ENCODE peak calls at places on chromosomes 2 and 18, in five cellular contexts. V, L, D, T and N are unnamed samples.

GRCh38 chr2:74391580-74392448 is 11.7 kb upstream of the DCTN1 start:
- DNase-seq in D (peak; percentile 95), T (peak; percentile 95), V (peak; percentile 92), L (peak; percentile 95), N (peak; percentile 94)

GRCh38 chr2:10552871-10553245 is 104.7 kb upstream of the ODC1 start:
- DNase-seq in V (no peak), L (no peak), D (no peak), T (no peak), N (no peak)

GRCh38 chr2:48313036-48313877 is 216.7 kb upstream of the STON1 start:
- DNase-seq in T (no peak), L (no peak), V (no peak), D (no peak), N (no peak)

GRCh38 chr2:17877811-17878221 is 651 bp upstream of the KCNS3 start:
- DNase-seq in L (peak; percentile 18), D (no peak), T (peak; percentile 21), V (no peak), N (no peak)

GRCh38 chr2:204453730-204454167 is 91.5 kb upstream of the PARD3B start:
- DNase-seq in D (peak; percentile 59), T (peak; percentile 55), L (peak; percentile 46), V (peak; percentile 14), N (no peak)

GRCh38 chr2:170518911-170519310 is 196.2 kb upstream of the SP5 start:
- DNase-seq in D (no peak), L (no peak), V (no peak), T (no peak), N (no peak)

GRCh38 chr2:29014811-29015414 is 33.8 kb downstream of the TOGARAM2 start:
- DNase-seq in L (peak; percentile 67), T (no peak), D (no peak), V (no peak), N (no peak)

GRCh38 chr2:96869824-96870630 is at the start of gene SEMA4C:
- DNase-seq in T (peak; percentile 69), V (no peak), L (peak; percentile 79), D (peak; percentile 52), N (no peak)

GRCh38 chr18:59851784-59852399 is 47.9 kb upstream of the PMAIP1 start:
- DNase-seq in T (no peak), V (no peak), D (no peak), L (no peak), N (no peak)

GRCh38 chr2:128197059-128197458 is 106.1 kb downstream of the UGGT1 start:
- DNase-seq in L (no peak), V (no peak), D (no peak), T (no peak), N (no peak)

GRCh38 chr2:231476920-231477319 is 12.6 kb upstream of the NCL start:
- DNase-seq in T (no peak), L (no peak), V (no peak), D (no peak), N (no peak)

GRCh38 chr2:43484323-43484930 is 111.4 kb downstream of the THADA start:
- DNase-seq in D (no peak), L (no peak), V (no peak), T (no peak), N (peak; percentile 27)

GRCh38 chr2:158099716-158100115 is 2.0 kb upstream of the UPP2 start:
- DNase-seq in L (no peak), V (no peak), T (peak; percentile 25), D (no peak), N (peak; percentile 21)

GRCh38 chr18:3037423-3037915 is 24.5 kb upstream of the LPIN2 start:
- DNase-seq in V (no peak), T (peak; percentile 61), D (peak; percentile 50), L (no peak), N (peak; percentile 77)

GRCh38 chr2:120606931-120607330 is 128.7 kb upstream of the GLI2 start:
- DNase-seq in V (no peak), T (no peak), L (no peak), D (no peak), N (no peak)

GRCh38 chr18:5456577-5457466 is 87.0 kb downstream of the EPB41L3 start:
- DNase-seq in T (no peak), V (peak; percentile 30), L (no peak), D (no peak), N (no peak)

GRCh38 chr2:86221066-86221684 is 21.9 kb downstream of the MRPL35 start:
- DNase-seq in L (no peak), V (peak; percentile 65), T (peak; percentile 49), D (no peak), N (peak; percentile 22)

GRCh38 chr2:74921236-74921736 is 37.2 kb upstream of the POLE4 start:
- DNase-seq in L (no peak), V (no peak), D (no peak), T (no peak), N (no peak)

GRCh38 chr2:241924069-241924908 is 54.8 kb downstream of the RTP5 start:
- DNase-seq in V (no peak), L (no peak), T (no peak), D (no peak), N (no peak)

DNA sequence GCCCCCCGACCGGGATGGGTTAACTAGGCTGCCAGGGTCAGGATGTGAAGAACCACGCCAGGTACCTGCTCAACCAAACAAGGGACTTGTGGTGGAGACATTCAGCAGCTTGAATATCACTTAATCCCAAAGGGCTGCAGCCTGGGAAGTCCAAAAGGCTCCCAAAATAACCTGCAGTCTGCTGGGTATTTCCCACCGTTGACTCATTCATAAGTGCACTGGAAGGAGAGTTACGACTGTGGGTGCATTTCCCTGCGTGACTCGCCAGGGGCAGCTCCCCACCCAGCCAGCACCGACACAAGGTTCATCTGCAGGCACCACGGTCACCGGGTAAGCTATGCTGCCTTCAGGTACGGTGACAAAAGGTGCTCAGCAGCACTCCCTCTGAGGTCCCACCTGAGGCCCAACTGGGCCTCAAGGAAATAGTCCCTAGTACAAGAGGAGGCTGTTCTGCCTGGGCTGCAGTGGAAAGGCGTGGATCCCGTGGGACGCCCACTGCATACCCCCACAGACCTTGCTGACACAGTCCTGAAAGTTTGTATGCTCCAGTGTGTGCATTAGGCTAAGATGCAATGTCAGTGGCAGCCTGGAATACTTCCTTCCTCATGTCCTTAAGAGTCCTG is 86.5 kb downstream of the UXS1 start:
- DNase-seq in D (no peak), V (no peak), T (no peak), L (no peak), N (no peak)
- H3K27ac ChIP-seq in D (no peak overlapping the region), V (no peak overlapping the region), T (no peak overlapping the region), L (no peak overlapping the region), N (peak overlapping the region; percentile 6)

DNA sequence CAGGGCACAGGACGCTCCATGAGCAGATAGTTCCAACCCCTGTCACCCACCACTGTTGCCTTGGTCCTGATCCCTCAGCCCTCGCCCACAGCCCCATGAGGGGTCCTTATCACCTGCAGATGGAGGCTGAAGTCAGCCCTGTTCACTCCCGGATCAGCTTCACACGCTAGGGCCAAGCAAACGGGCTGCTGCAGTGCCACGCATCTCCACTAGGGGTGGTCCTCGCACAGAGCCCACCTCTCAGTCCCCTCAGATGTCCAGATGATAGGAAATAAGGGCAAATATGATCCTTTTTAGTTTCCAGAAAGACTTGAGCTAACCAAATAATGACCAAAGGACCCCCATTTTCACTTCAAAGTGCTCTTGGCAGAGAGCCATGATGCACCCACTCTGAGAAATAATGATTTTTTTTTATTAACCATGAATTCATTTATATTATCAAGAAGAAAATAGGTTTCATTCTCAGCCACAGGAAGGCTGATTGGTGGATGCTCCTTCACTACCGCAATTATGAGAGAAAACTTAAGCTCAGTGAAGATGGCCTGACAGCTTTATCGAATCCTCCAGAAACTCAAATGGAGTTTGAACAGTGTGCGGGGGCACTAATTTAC is 71.9 kb upstream of the KLHL29 start:
- DNase-seq in L (no peak), D (no peak), T (no peak), V (no peak), N (peak; percentile 14)
- TF ChIP-seq CTCF in L (peak; percentile 41), D (no peak), T (no peak), V (peak; percentile 16), N (peak; percentile 31)

GRCh38 chr2:140863713-140864112 is 1267.1 kb downstream of the LRP1B start:
- DNase-seq in L (no peak), V (no peak), T (no peak), D (no peak), N (peak; percentile 20)
- H3K27ac ChIP-seq in L (no peak overlapping the region), V (no peak overlapping the region), T (no peak overlapping the region), D (no peak overlapping the region), N (no peak overlapping the region)

GRCh38 chr2:233059797-233060499 is at the start of gene INPP5D:
- DNase-seq in L (peak; percentile 51), V (no peak), D (peak; percentile 70), T (no peak), N (no peak)
- TF ChIP-seq CTCF in L (no peak), V (no peak), D (no peak), T (no peak), N (no peak)

GRCh38 chr2:200448460-200448859 is 61.4 kb downstream of the KCTD18 start:
- DNase-seq in T (no peak), V (no peak), D (no peak), L (no peak), N (no peak)

GRCh38 chr2:200447139-200447855 is 62.6 kb downstream of the KCTD18 start:
- DNase-seq in L (no peak), T (no peak), V (no peak), D (no peak), N (no peak)

GRCh38 chr2:200450288-200450687 is 59.6 kb downstream of the KCTD18 start:
- DNase-seq in T (no peak), D (no peak), L (no peak), V (no peak), N (no peak)

GRCh38 chr2:200451506-200451905 is 58.4 kb downstream of the KCTD18 start:
- DNase-seq in L (no peak), T (no peak), D (no peak), V (no peak), N (no peak)

DNA sequence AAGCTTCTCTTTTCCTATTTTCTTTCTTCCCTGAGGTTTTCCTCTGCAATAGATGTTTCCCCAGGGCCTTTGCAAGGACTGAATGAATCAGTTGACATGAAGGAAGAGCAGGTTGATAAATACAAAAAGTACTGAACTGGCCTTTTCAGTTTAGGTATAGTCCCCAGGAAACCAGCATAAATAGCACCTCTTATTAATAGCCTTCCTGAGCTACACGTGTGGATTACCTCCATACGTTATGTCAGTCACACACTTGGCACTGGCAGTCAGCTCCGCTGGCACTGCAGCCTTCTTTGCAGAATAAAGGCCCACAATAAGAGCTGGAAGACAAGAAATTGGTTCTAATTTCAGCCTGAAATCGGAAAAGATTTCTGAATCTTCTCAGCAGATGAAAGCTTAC is 60.7 kb downstream of the KCTD18 start:
- DNase-seq in L (no peak), D (no peak), V (no peak), T (no peak), N (no peak)
- H3K27ac ChIP-seq in L (no peak overlapping the region), D (no peak overlapping the region), V (peak overlapping the region; percentile 7), T (no peak overlapping the region), N (no peak overlapping the region)

GRCh38 chr2:102070058-102070642 is 72.4 kb upstream of the IL1R1 start:
- DNase-seq in T (peak; percentile 90), D (peak; percentile 90), L (peak; percentile 88), V (no peak), N (no peak)
- TF ChIP-seq CTCF in T (peak; percentile 25), D (no peak), L (no peak), V (no peak), N (no peak)